ENCODE peak calls at places on chromosomes 6 and 20, in eight cellular contexts. X is psoas muscle, I is cardiac fibroblast, O is AG04450, L is GM20000, Z is chondrocyte, W is astrocyte of the spinal cord, Y is neural progenitor cell. A is an unnamed sample.

GRCh38 chr20:41155267-41155666 is 17.9 kb downstream of the PLCG1 start:
- DNase-seq in Y (no peak), Z (no peak), X (no peak), I (no peak), L (no peak), W (no peak), O (no peak), A (no peak)

GRCh38 chr6:42141603-42142117 is 760 bp downstream of the C6orf132 start:
- DNase-seq in I (no peak), Y (no peak), Z (no peak), X (no peak), W (no peak), O (no peak), L (peak; percentile 34), A (no peak)

GRCh38 chr20:13131688-13132087 is 89.4 kb upstream of the ISM1 start:
- DNase-seq in X (no peak), L (no peak), Y (no peak), W (no peak), Z (no peak), O (no peak), I (no peak), A (no peak)

GRCh38 chr6:75609639-75610590 is 8.2 kb downstream of the SENP6 start:
- DNase-seq in L (no peak), W (peak; percentile 44), Y (no peak), X (no peak), I (no peak), Z (no peak), O (peak; percentile 34), A (no peak)

GRCh38 chr6:100968934-100969333 is 87.8 kb upstream of the ASCC3 start:
- DNase-seq in W (no peak), X (no peak), L (no peak), Y (peak; percentile 44), I (no peak), O (no peak), Z (no peak), A (no peak)

GRCh38 chr20:63741676-63742380 is 2.3 kb downstream of the SLC2A4RG start:
- DNase-seq in I (no peak), O (no peak), X (peak; percentile 63), Z (peak; percentile 89), L (peak; percentile 38), Y (no peak), W (no peak), A (no peak)

GRCh38 chr6:33264015-33264414 is 7.7 kb downstream of the VPS52 start:
- DNase-seq in I (no peak), X (no peak), Y (no peak), O (no peak), W (no peak), L (no peak), Z (no peak), A (no peak)

GRCh38 chr20:62924567-62925419 is 1.5 kb downstream of the DIDO1 start:
- DNase-seq in X (no peak), Z (no peak), Y (no peak), I (peak; percentile 52), L (no peak), W (peak; percentile 41), O (no peak), A (no peak)

GRCh38 chr6:139239137-139239536 is 52.7 kb downstream of the TXLNB start:
- DNase-seq in X (no peak), I (peak; percentile 10), W (no peak), Z (no peak), O (no peak), Y (no peak), L (no peak), A (no peak)

GRCh38 chr20:37326666-37327065 is 19.3 kb upstream of the SRC start:
- DNase-seq in L (no peak), Z (no peak), I (no peak), W (no peak), Y (no peak), X (no peak), O (no peak), A (no peak)

GRCh38 chr20:33858666-33859065 is 47.5 kb downstream of the CHMP4B start:
- DNase-seq in Y (no peak), X (peak; percentile 10), Z (no peak), I (no peak), O (no peak), L (no peak), W (no peak), A (no peak)

GRCh38 chr6:21171801-21172200 is 421.8 kb upstream of the SOX4 start:
- DNase-seq in Z (no peak), I (peak; percentile 56), Y (no peak), L (no peak), O (no peak), W (peak; percentile 24), X (no peak), A (no peak)

GRCh38 chr6:21176197-21176596 is 417.4 kb upstream of the SOX4 start:
- DNase-seq in Z (no peak), W (no peak), X (no peak), I (no peak), Y (no peak), O (no peak), L (no peak), A (no peak)

DNA sequence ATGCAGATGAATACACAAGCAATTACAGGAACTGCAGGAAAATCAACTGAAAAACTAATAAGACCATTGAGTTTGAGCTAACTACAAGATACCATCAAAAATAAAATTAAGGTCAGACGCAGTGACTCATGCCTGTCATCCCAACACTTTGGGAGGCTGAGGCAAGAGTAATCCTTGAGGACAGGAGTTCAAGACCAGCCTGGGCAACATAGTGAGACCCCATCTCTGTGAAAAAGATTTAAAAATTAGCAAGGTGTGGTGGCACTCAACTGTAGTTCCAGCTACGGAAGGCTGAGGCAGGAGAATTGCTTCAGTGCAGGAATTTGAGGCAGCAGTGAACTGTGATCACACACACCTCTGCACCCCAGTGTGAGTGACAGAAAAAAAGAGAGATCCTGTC is 419.9 kb upstream of the SOX4 start:
- DNase-seq in I (no peak), Y (no peak), L (no peak), O (no peak), Z (no peak), X (no peak), W (no peak), A (no peak)
- TF ChIP-seq CTCF in I (no peak), Y (no peak), L (no peak), O (no peak), Z (no peak), X (no peak), W (no peak), A (no peak)

GRCh38 chr6:116461563-116462507 is 660 bp downstream of the CALHM6 start:
- DNase-seq in Y (peak; percentile 87), W (peak; percentile 46), O (no peak), I (peak; percentile 53), Z (no peak), L (peak; percentile 78), X (peak; percentile 79), A (no peak)
- TF ChIP-seq CTCF in Y (peak; percentile 11), W (no peak), O (no peak), I (no peak), Z (peak; percentile 23), L (no peak), X (no peak), A (no peak)

DNA sequence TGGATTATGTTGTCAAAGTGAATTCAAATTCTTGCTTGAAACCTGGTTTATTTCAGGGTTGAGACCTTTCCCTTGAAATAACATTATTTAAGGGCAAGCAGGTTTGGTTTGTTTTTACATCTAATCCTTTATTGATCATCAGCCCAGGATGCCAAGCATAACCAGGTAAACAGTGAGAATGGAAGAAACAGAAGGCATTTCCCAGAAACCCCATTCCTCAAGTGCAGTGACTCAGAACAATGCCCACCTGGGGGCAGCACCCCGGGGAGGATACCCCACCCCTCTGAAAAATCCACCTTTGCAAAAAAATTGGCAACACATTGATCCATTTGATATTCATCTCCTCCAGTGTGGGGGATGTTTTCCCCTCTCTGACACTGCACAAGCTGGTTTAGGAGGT is 32.5 kb downstream of the POFUT1 start:
- DNase-seq in Y (peak; percentile 10), W (no peak), I (no peak), Z (peak; percentile 14), X (no peak), L (no peak), O (no peak), A (no peak)
- TF ChIP-seq CTCF in Y (no peak), W (no peak), I (no peak), Z (peak; percentile 45), X (no peak), L (no peak), O (peak; percentile 20), A (no peak)

DNA sequence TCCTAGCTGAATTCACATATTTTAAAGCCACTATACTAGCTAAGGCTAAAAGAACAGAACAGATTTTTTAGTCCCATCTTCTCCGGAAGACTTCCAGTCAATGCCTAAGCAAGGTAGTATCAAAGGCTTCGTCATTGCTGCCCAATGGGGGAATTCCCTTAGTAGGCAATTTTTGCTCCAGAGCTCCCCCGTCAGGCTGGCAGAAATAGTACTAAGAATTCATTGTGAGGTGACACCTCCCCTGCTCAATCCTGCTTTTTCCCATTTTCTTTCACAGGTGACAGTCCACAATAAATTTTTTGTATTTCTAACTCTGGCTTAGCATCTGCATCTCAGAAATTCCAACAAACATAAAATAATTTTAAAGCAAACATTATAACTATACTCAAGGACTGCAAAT is 52.8 kb upstream of the SRSF6 start:
- DNase-seq in L (peak; percentile 47), X (no peak), W (no peak), I (peak; percentile 24), O (no peak), Z (no peak), Y (peak; percentile 28), A (no peak)
- TF ChIP-seq CTCF in L (peak; percentile 36), X (no peak), W (peak; percentile 12), I (peak; percentile 22), O (peak; percentile 36), Z (peak; percentile 25), Y (peak; percentile 54), A (peak; percentile 35)

DNA sequence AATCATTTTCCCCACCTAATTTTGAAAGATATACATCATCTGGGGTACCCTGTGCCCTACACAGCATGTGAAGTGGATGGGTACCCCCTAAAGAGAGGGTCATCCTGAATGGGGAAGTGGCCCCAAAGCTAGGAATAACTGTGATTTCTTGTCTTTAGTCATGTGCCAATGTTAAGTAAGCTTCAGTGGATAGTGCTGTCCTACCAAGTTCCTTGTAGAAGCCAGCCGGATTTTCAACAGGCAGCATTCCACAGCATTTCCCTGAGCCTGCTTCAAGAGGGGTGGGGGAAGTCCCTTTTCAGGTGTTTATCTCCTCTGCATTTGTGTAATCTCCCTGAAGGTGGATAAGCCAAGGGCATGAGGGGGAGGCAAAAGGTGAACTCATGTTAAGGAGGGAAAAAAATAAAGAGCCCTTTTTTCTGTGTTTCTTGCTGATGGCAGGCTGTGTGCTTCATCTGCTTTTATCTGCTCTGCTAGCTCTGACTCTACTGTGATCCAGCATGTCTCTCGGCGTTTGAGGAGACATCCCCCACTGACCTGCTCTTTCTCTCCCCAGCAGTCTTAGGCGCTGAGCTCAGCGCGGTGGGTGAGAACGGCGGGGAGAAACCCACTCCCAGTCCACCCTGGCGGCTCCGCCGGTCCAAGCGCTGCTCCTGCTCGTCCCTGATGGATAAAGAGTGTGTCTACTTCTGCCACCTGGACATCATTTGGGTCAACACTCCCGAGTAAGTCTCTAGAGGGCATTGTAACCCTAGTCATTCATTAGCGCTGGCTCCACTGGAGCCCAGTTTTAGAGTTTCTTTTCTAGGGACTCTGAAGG is 1.8 kb downstream of the EDN1 start:
- DNase-seq in Y (peak; percentile 65), O (no peak), L (peak; percentile 54), I (peak; percentile 62), Z (no peak), W (peak; percentile 47), X (no peak), A (no peak)
- TF ChIP-seq CTCF in Y (peak; percentile 47), O (peak; percentile 28), L (peak; percentile 28), I (peak; percentile 27), Z (peak; percentile 78), W (peak; percentile 35), X (no peak), A (peak; percentile 5)